ENCODE peak calls at places on chromosomes 2 and 18, in four cellular contexts. One of them, this sample, is unnamed.

GRCh38 chr2:26178746-26179436 is 6.0 kb downstream of the GAREM2 start:
- DNase-seq in HepG2: no peak
- DNase-seq in K562: peak
- DNase-seq in GM12878: no peak
- DNase-seq in this sample: peak

GRCh38 chr2:126886201-126886905 is 12.3 kb upstream of the TEX51 start:
- DNase-seq in HepG2: peak
- DNase-seq in K562: peak
- DNase-seq in GM12878: no peak
- DNase-seq in this sample: peak

GRCh38 chr2:217797661-217798069 is 205.1 kb downstream of the TNS1 start:
- DNase-seq in HepG2: no peak
- DNase-seq in K562: peak
- DNase-seq in GM12878: no peak
- DNase-seq in this sample: no peak

GRCh38 chr2:174248187-174248997 is at the start of gene OLA1:
- DNase-seq in HepG2: peak
- DNase-seq in K562: peak
- DNase-seq in GM12878: peak
- DNase-seq in this sample: peak

GRCh38 chr18:23871410-23871809 is 143.1 kb upstream of the TTC39C start:
- DNase-seq in HepG2: no peak
- DNase-seq in K562: no peak
- DNase-seq in GM12878: peak
- DNase-seq in this sample: no peak

GRCh38 chr18:22114526-22115321 is 54.7 kb upstream of the GATA6 start:
- DNase-seq in HepG2: no peak
- DNase-seq in K562: no peak
- DNase-seq in GM12878: no peak
- DNase-seq in this sample: no peak

GRCh38 chr2:128551435-128551834 is 232.8 kb upstream of the HS6ST1 start:
- DNase-seq in HepG2: no peak
- DNase-seq in K562: no peak
- DNase-seq in GM12878: no peak
- DNase-seq in this sample: no peak

GRCh38 chr18:47286776-47287410 is 35.4 kb upstream of the SKOR2 start:
- DNase-seq in HepG2: no peak
- DNase-seq in K562: no peak
- DNase-seq in GM12878: no peak
- DNase-seq in this sample: no peak

GRCh38 chr18:55031979-55032378 is 72.7 kb upstream of the CCDC68 start:
- DNase-seq in HepG2: no peak
- DNase-seq in K562: no peak
- DNase-seq in GM12878: no peak
- DNase-seq in this sample: no peak

GRCh38 chr2:109507217-109507616 is 106.5 kb downstream of the SEPTIN10 start:
- DNase-seq in HepG2: no peak
- DNase-seq in K562: no peak
- DNase-seq in GM12878: no peak
- DNase-seq in this sample: no peak

GRCh38 chr2:236629961-236630872 is 60.6 kb downstream of the ACKR3 start:
- DNase-seq in HepG2: no peak
- DNase-seq in K562: no peak
- DNase-seq in GM12878: no peak
- DNase-seq in this sample: no peak

GRCh38 chr2:205865794-205866490 is 183.6 kb downstream of the NRP2 start:
- DNase-seq in HepG2: no peak
- DNase-seq in K562: no peak
- DNase-seq in GM12878: no peak
- DNase-seq in this sample: no peak

GRCh38 chr2:240567137-240567871 is 980 bp upstream of the RNPEPL1 start:
- DNase-seq in HepG2: no peak
- DNase-seq in K562: no peak
- DNase-seq in GM12878: no peak
- DNase-seq in this sample: peak

GRCh38 chr2:234463626-234464290 is 33.1 kb downstream of the ARL4C start:
- DNase-seq in HepG2: no peak
- DNase-seq in K562: no peak
- DNase-seq in GM12878: no peak
- DNase-seq in this sample: no peak

GRCh38 chr2:86335865-86336321 is 1.5 kb downstream of the REEP1 start:
- DNase-seq in HepG2: no peak
- DNase-seq in K562: no peak
- DNase-seq in GM12878: no peak
- DNase-seq in this sample: no peak

GRCh38 chr2:45699032-45699658 is 47.7 kb downstream of the PRKCE start:
- DNase-seq in HepG2: no peak
- DNase-seq in K562: no peak
- DNase-seq in GM12878: no peak
- DNase-seq in this sample: no peak

GRCh38 chr2:174334278-174334715 is 457 bp upstream of the SP9 start:
- DNase-seq in HepG2: no peak
- DNase-seq in K562: no peak
- DNase-seq in GM12878: no peak
- DNase-seq in this sample: peak

GRCh38 chr2:33426666-33427231 is 49.7 kb upstream of the RASGRP3 start:
- DNase-seq in HepG2: peak
- DNase-seq in K562: no peak
- DNase-seq in GM12878: no peak
- DNase-seq in this sample: no peak

DNA sequence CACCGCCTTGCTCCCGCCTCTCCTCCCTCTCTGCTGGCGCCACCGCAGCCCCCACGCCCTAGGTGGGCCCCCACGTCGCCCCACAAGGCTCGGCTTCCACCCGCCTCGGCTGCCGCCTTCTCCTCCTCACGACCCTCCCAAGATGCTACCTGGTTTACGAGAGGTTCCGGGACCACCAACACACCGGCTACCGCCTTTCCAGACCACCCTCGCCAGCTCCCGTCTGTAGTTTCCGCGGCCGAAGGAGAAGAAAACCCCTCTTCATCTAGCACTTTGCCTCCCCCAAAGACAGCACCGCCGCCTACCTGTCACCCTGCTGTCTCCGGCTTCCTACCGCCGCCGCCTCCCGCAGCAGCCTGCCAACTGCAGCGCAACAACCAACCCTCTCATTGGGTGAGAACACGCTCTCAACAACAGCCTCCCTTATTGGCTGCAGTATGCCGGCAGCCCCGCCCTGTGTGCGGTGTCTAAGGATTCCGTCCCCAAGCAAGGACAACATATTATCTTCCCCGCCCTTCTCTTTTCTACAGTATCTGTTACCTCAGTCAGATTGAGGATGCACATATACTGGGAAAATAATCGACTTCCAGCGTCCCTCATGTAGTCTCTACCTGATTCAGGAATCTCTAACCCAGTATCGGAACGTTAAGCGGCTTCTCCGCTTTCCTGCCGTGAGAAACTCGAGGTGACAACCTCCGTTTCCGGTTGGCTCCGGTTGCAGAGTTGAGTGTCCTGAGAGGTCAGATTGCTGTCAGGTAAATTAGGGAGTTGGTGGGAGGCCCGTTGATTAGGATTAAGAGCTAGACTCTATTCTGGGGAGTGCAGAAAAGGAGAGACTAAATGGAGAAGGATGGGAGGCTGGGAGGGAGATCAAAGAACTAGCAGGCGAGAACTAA is at the start of the genes HYCC2 and NDUFB3:
- DNase-seq in HepG2: peak
- DNase-seq in K562: peak
- DNase-seq in GM12878: peak
- DNase-seq in this sample: peak
- TF ChIP-seq CTCF in HepG2: peak
- TF ChIP-seq CTCF in K562: peak
- TF ChIP-seq CTCF in GM12878: no peak
- TF ChIP-seq CTCF in this sample: no peak

GRCh38 chr18:77015176-77015575 is 117.4 kb downstream of the MBP start:
- DNase-seq in HepG2: no peak
- DNase-seq in K562: no peak
- DNase-seq in GM12878: no peak
- DNase-seq in this sample: no peak

GRCh38 chr18:77016133-77016839 is 116.3 kb downstream of the MBP start:
- DNase-seq in HepG2: no peak
- DNase-seq in K562: no peak
- DNase-seq in GM12878: no peak
- DNase-seq in this sample: no peak

GRCh38 chr18:77017355-77017754 is 115.2 kb downstream of the MBP start:
- DNase-seq in HepG2: no peak
- DNase-seq in K562: no peak
- DNase-seq in GM12878: no peak
- DNase-seq in this sample: no peak

GRCh38 chr18:77014538-77014937 is 118.0 kb downstream of the MBP start:
- DNase-seq in HepG2: no peak
- DNase-seq in K562: no peak
- DNase-seq in GM12878: no peak
- DNase-seq in this sample: no peak

GRCh38 chr18:77016936-77017335 is 115.6 kb downstream of the MBP start:
- DNase-seq in HepG2: no peak
- DNase-seq in K562: no peak
- DNase-seq in GM12878: no peak
- DNase-seq in this sample: no peak
- TF ChIP-seq ATF2 in HepG2: no peak
- TF ChIP-seq ATF2 in K562: no peak
- TF ChIP-seq ATF2 in GM12878: no peak
- TF ChIP-seq ATF2 in this sample: no peak

GRCh38 chr2:23133196-23133595 is 251.8 kb upstream of the KLHL29 start:
- DNase-seq in HepG2: no peak
- DNase-seq in K562: no peak
- DNase-seq in GM12878: no peak
- DNase-seq in this sample: no peak

GRCh38 chr2:23137161-23137560 is 247.8 kb upstream of the KLHL29 start:
- DNase-seq in HepG2: no peak
- DNase-seq in K562: no peak
- DNase-seq in GM12878: no peak
- DNase-seq in this sample: no peak

GRCh38 chr2:23138686-23139085 is 246.3 kb upstream of the KLHL29 start:
- DNase-seq in HepG2: no peak
- DNase-seq in K562: no peak
- DNase-seq in GM12878: no peak
- DNase-seq in this sample: no peak

GRCh38 chr2:23134726-23135125 is 250.3 kb upstream of the KLHL29 start:
- DNase-seq in HepG2: no peak
- DNase-seq in K562: no peak
- DNase-seq in GM12878: no peak
- DNase-seq in this sample: no peak

DNA sequence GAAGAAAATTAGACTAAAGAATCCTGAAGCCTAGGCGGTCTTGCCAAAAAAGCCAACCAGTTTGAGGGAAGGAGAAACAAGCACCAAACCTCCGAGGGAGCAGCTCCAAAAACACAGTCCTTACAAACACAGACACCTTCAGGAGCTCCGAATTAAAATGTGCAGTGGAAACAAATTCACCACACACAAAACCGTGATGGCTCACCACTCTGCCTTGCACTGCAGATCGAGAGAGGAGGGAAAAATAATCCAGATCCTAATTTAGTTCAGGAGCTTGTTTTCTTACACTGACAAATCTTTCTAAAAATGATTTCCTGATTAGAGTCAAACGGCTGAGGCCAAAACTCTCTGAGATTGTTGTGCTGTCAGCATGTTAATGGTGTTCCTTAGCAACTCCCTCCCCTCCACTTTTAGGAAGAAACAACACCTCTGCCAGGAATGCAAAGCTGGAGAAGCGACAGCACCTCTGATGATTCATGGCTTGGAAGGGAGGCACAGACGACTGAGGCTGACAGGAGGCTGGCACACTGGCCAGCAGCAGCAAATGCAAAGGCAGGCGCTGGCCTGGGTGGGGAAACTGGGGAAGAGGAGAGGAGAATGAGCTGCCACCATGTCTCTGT is 249.4 kb upstream of the KLHL29 start:
- DNase-seq in HepG2: no peak
- DNase-seq in K562: no peak
- DNase-seq in GM12878: no peak
- DNase-seq in this sample: peak
- TF ChIP-seq CBFB in HepG2: no peak
- TF ChIP-seq CBFB in K562: no peak
- TF ChIP-seq CBFB in GM12878: no peak
- TF ChIP-seq CBFB in this sample: no peak

DNA sequence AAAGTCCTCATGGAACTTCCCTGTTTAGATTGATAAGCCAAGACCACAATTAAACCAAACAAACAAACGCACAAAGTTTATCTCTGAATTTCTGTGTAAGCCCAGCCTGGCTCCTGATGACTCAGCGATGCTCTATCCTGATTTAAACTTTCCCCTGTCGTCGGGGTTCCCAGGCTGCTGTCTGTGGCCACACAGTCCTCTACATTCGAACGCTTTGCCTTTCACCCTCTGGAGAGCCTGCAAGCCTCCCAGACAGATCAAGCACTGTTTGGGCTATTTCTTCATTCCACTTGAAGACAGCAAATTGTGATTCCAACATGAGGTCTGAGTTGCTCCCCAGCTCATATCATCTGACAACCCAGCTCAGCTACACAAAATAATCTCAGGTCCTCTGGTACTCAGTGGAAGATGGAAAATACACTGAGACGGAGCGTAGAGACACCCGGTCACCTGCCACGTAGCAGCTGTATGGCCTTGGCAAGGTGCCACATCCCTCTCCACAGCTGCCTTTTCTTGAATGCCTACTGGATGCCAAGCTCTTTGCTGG is 51.2 kb downstream of the CYRIA start:
- DNase-seq in HepG2: no peak
- DNase-seq in K562: no peak
- DNase-seq in GM12878: no peak
- DNase-seq in this sample: no peak
- TF ChIP-seq CTCF in HepG2: no peak
- TF ChIP-seq CTCF in K562: no peak
- TF ChIP-seq CTCF in GM12878: no peak
- TF ChIP-seq CTCF in this sample: no peak

GRCh38 chr18:42437646-42438045 is 482.6 kb downstream of the PIK3C3 start:
- DNase-seq in HepG2: no peak
- DNase-seq in K562: no peak
- DNase-seq in GM12878: no peak
- DNase-seq in this sample: no peak
- TF ChIP-seq ATF2 in HepG2: no peak
- TF ChIP-seq ATF2 in K562: no peak
- TF ChIP-seq ATF2 in GM12878: no peak
- TF ChIP-seq ATF2 in this sample: no peak

GRCh38 chr2:177322801-177323261 is 58.3 kb upstream of the NFE2L2 start:
- DNase-seq in HepG2: no peak
- DNase-seq in K562: no peak
- DNase-seq in GM12878: no peak
- DNase-seq in this sample: peak
- TF ChIP-seq CBFB in HepG2: no peak
- TF ChIP-seq CBFB in K562: no peak
- TF ChIP-seq CBFB in GM12878: no peak
- TF ChIP-seq CBFB in this sample: no peak

GRCh38 chr2:40033781-40034180 is 254.7 kb upstream of the THUMPD2 start:
- DNase-seq in HepG2: no peak
- DNase-seq in K562: no peak
- DNase-seq in GM12878: no peak
- DNase-seq in this sample: no peak
- TF ChIP-seq CTCF in HepG2: no peak
- TF ChIP-seq CTCF in K562: no peak
- TF ChIP-seq CTCF in GM12878: no peak
- TF ChIP-seq CTCF in this sample: no peak